ENCODE peak calls at places on chromosomes 12 and 14, in six cellular contexts. Y, F, Q, R, B and J are unnamed samples.

GRCh38 chr14:76644875-76645518 is 116.3 kb upstream of the VASH1 start:
- DNase-seq in Y (peak), F (no peak), Q (peak), R (peak), B (peak), J (no peak)

GRCh38 chr12:121614872-121615467 is 11.4 kb upstream of the ORAI1 start:
- DNase-seq in Y (no peak), F (no peak), Q (no peak), R (no peak), B (no peak), J (no peak)

GRCh38 chr12:28537474-28537873 is 347.2 kb downstream of the CCDC91 start:
- DNase-seq in Y (no peak), F (no peak), Q (no peak), R (no peak), B (peak), J (no peak)

GRCh38 chr12:19066471-19067001 is 63.0 kb upstream of the PLEKHA5 start:
- DNase-seq in Y (no peak), F (no peak), Q (no peak), R (no peak), B (no peak), J (no peak)

GRCh38 chr12:33555128-33555527 is 115.5 kb upstream of the SYT10 start:
- DNase-seq in Y (no peak), F (no peak), Q (no peak), R (no peak), B (no peak), J (no peak)

GRCh38 chr12:84638811-84639368 is 273.7 kb downstream of the SLC6A15 start:
- DNase-seq in Y (peak), F (no peak), Q (no peak), R (no peak), B (no peak), J (no peak)

GRCh38 chr12:70824511-70824910 is 96.0 kb downstream of the PTPRR start:
- DNase-seq in Y (no peak), F (no peak), Q (no peak), R (no peak), B (no peak), J (no peak)

GRCh38 chr12:18723752-18724151 is 14.1 kb downstream of the PLCZ1 start:
- DNase-seq in Y (peak), F (no peak), Q (peak), R (no peak), B (peak), J (no peak)

GRCh38 chr14:21768116-21768874 is 94.7 kb upstream of the OR4E1 start:
- DNase-seq in Y (no peak), F (no peak), Q (peak), R (no peak), B (no peak), J (no peak)

GRCh38 chr14:103880986-103881926 is 33.9 kb upstream of the PPP1R13B start:
- DNase-seq in Y (no peak), F (peak), Q (no peak), R (no peak), B (no peak), J (no peak)

GRCh38 chr12:19198272-19198671 is 68.7 kb downstream of the PLEKHA5 start:
- DNase-seq in Y (peak), F (no peak), Q (peak), R (no peak), B (peak), J (no peak)

GRCh38 chr12:122022393-122023338 is 982 bp downstream of the BCL7A start:
- DNase-seq in Y (peak), F (no peak), Q (no peak), R (peak), B (peak), J (no peak)

DNA sequence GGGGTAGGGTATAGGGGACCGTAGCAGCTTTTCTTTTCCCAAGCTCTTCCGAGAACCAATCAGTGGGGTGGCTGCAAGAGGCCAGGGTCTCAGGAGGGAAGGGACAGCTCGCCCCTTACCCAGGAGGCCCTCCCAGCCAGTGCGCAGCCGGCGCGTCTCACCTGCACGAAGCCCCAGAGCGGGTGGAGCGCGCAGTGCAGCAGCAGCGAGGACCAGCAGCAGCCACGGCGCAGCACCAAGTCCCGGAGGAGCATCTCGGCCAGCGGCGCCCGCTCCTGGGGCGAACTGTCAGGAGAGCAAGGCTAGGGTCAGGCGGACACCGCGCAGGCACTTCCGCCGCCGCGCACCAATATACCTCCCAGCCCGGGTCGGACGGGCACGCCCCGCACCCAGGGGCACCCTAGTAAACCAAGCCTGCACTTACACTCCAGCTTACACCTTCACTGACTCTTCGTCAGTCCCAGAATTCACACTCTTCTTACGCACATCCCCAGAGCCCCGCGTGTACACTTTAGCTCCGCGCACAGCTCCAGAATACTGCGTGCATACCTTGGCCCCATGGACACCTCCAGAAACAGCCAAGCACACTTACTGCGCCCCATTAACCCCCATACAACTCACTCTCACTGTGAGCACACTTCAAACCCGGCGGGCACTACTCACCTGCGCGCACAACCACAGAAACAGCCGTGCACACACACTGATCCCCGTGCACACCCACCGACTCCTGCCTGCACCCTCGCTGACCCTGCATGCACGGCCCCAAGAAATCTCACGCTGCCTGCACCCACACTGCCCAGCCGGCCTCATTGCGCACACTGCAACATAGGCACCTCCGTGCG is 599 bp downstream of the PRIMA1 start:
- DNase-seq in Y (no peak), F (no peak), Q (no peak), R (no peak), B (no peak), J (no peak)
- H3K4me3 ChIP-seq in Y (no peak), F (peak), Q (peak), R (peak), B (no peak), J (no peak)

GRCh38 chr12:6057693-6058092 is 66.8 kb downstream of the VWF start:
- DNase-seq in Y (no peak), F (no peak), Q (no peak), R (no peak), B (no peak), J (no peak)
- TF ChIP-seq CTCF in Y (no peak), F (no peak), Q (no peak), R (no peak), B (no peak), J (no peak)

GRCh38 chr14:34470319-34470718 is 8.3 kb upstream of the SPTSSA start:
- DNase-seq in Y (no peak), F (no peak), Q (no peak), R (no peak), B (no peak), J (no peak)

GRCh38 chr14:34475163-34475562 is 13.1 kb upstream of the SPTSSA start:
- DNase-seq in Y (no peak), F (no peak), Q (no peak), R (no peak), B (no peak), J (no peak)

GRCh38 chr14:34474187-34474679 is 12.2 kb upstream of the SPTSSA start:
- DNase-seq in Y (no peak), F (no peak), Q (no peak), R (no peak), B (no peak), J (no peak)

DNA sequence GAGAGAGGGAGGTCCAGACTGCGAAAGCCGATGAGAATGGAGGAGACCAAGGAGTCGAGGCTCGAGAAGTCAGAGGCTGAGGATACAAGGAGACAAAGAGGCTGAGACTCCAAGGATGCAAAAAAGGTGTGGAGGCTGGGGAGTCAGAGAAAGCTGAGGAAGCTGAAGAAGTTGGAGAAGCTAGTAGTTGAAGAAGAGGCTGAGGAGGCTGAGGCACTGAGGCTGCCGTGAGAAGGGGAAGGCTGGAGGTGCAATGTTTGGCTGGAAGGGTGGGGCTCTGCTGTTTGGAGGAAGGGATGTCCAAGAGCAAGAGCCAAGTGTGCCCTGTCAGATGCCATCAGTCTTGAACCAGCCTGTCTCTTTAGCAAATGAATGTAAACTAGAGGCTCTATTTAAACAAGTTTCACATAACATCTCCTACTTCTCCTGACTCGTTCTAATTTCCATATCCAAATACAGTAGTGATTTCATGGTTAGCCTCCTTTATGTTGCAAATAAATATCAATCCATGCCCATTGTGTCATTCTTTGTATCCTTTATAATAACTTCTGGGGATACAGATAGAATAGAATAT is 10.8 kb upstream of the SPTSSA start:
- DNase-seq in Y (no peak), F (no peak), Q (no peak), R (no peak), B (no peak), J (no peak)
- H3K4me3 ChIP-seq in Y (no peak), F (no peak), Q (no peak), R (no peak), B (no peak), J (no peak)

DNA sequence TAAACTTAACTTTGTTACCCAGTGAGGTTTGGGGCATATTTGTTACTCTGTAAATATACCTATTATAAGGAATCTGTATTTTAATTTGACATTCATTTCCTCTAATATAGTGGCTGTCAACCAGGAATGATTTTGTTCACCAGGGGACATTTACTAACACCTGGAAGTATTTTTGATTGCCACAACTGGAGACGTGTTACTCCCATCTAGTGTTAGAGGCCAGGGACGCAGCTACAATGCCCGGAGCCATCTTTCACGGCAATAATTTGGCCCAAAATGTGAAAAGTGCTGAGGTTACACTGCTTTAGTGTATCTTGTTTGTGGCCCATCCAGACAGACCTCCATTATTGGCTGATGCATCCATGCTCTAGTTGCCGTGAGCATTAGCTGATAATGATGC is 881.3 kb upstream of the ATXN7L3B start:
- DNase-seq in Y (no peak), F (no peak), Q (no peak), R (no peak), B (no peak), J (no peak)
- TF ChIP-seq CTCF in Y (no peak), F (no peak), Q (no peak), R (no peak), B (no peak), J (no peak)

DNA sequence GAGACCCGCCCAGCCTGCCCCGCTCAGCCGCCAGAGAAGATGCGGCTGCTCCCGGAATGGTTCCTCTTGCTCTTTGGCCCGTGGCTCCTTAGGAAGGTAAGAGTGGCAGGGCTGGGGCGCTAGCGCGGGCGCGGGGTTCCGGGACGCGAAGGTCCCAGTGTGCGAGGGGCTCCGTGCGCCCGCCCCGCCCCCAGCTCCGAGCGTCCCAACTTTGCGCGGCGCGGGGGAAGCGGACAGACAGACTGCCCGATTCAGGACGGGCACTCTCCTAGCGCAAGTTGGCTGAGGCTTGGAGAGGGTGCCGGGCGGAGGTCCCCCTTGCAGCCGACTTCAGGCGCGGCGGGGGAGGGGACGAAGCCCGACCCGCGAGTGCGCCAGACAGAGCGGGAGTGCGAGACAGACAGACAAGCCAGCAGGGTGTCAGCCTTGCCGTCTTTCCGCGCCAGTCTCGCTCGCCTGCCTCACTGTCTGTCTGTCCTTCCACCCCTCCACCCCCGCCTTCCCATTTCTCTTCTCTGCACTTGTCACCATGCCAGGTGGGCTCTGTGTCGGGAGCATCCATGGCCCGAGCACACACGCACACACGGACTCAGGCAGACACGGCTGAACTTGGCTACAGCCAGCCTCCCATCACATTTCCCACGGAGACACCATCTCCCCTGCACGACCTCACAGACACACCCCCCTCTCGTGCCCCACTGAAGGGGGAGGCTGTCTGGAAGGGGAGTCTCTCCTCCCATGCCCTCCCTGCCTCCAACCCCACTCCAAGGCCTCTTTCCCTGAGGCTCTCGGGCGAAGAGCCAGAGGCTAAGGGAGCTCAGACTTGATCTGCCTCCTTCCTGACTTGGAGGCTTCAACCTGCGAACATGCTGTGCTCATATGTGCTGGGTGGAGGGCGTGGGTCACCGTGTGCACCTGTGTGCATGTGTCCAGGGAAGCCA is 607 bp downstream of the NXPH4 start:
- DNase-seq in Y (no peak), F (no peak), Q (no peak), R (no peak), B (no peak), J (no peak)
- H3K4me3 ChIP-seq in Y (peak), F (peak), Q (peak), R (peak), B (peak), J (peak)

GRCh38 chr12:93895096-93895460 is 217.9 kb downstream of the CRADD start:
- DNase-seq in Y (no peak), F (no peak), Q (no peak), R (no peak), B (peak), J (no peak)
- TF ChIP-seq CTCF in Y (peak), F (no peak), Q (no peak), R (no peak), B (peak), J (peak)

DNA sequence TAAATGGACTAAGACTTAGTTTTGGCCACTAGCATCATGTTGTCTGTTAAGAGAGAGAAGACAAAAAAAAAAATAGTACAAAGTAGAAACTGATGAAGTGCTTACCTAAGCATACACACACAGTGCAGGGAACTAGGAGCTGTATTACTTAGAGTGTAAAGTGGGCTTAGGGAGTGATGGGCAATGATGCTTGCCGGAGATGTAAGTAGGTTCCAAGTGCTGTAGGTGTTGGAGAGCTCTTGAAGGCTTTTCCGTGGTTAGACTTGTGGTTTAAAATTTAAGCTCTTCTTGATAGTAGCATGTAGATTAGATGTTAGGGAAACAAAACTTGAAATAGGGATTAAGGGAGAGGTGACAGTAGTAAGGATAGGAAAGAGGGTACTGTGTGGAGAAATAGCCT is 34.7 kb downstream of the MIA2 start:
- DNase-seq in Y (peak), F (no peak), Q (peak), R (no peak), B (peak), J (no peak)
- H3K4me3 ChIP-seq in Y (peak), F (peak), Q (peak), R (no peak), B (peak), J (peak)